ENCODE peak calls at places on chromosome 15, in four cellular contexts. E, C, A and U are unnamed samples.

GRCh38 chr15:80611543-80612080 is 83.5 kb upstream of the ABHD17C start:
- DNase-seq in C (peak), A (no peak), E (no peak), U (peak)

GRCh38 chr15:61712124-61712759 is 348.0 kb downstream of the VPS13C start:
- DNase-seq in E (no peak), A (no peak), C (no peak), U (no peak)

GRCh38 chr15:43105077-43105769 is 615 bp downstream of the UBR1 start:
- DNase-seq in E (no peak), A (peak), C (no peak), U (no peak)

GRCh38 chr15:70447927-70448698 is 315.2 kb downstream of the UACA start:
- DNase-seq in E (no peak), A (no peak), C (no peak), U (no peak)

GRCh38 chr15:86834115-86834863 is 754.6 kb downstream of the AGBL1 start:
- DNase-seq in A (no peak), E (no peak), C (no peak), U (no peak)

GRCh38 chr15:30992073-30992363 is 590 bp upstream of the MTMR10 start:
- DNase-seq in C (no peak), A (no peak), E (no peak), U (no peak)

GRCh38 chr15:81413851-81414250 is 39.8 kb upstream of the TMC3 start:
- DNase-seq in A (no peak), C (no peak), E (no peak), U (no peak)

GRCh38 chr15:94793641-94794040 is 562.3 kb downstream of the MCTP2 start:
- DNase-seq in A (no peak), E (no peak), C (no peak), U (no peak)

GRCh38 chr15:27365441-27365840 is 394.5 kb downstream of the GABRG3 start:
- DNase-seq in C (no peak), A (no peak), E (no peak), U (no peak)

GRCh38 chr15:98840010-98840409 is 167.6 kb downstream of the PGPEP1L start:
- DNase-seq in E (no peak), C (no peak), A (no peak), U (no peak)

GRCh38 chr15:65578904-65579728 is 31.8 kb downstream of the INTS14 start:
- DNase-seq in C (no peak), A (no peak), E (no peak), U (no peak)

GRCh38 chr15:77538011-77538410 is 94.7 kb downstream of the LINGO1 start:
- DNase-seq in C (no peak), A (peak), E (no peak), U (no peak)

GRCh38 chr15:69080203-69080957 is 65.9 kb downstream of the NOX5 start:
- DNase-seq in A (no peak), E (no peak), C (no peak), U (no peak)

DNA sequence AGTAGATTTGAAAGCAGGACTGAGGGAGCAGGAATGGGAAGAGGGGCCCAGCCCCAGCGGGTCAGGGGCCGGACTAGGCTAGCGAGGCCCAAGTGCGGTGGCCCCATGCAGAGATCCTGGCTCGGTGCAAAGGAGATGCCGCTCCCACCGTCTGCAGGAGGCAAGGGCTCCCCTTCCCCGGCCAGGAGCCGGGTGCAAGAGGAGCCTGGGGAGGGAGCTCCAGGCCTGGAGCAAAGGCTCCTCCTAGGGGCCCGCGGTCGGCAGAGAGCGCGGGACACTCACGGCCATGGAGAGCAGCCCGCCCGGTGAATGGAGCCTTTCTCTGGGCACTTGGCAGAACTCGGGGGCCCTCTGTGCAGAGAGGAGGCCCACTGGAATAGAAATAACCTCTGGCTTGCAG is 43.2 kb upstream of the USP3 start:
- DNase-seq in E (no peak), C (no peak), A (no peak), U (no peak)
- TF ChIP-seq CTCF in E (no peak), C (no peak), A (no peak), U (no peak)

GRCh38 chr15:39291690-39292089 is 289.2 kb upstream of the THBS1 start:
- DNase-seq in E (no peak), A (no peak), C (no peak), U (no peak)

GRCh38 chr15:39285663-39286062 is 295.2 kb upstream of the THBS1 start:
- DNase-seq in E (no peak), C (no peak), A (no peak), U (no peak)

GRCh38 chr15:39286706-39287105 is 294.2 kb upstream of the THBS1 start:
- DNase-seq in A (no peak), E (no peak), C (no peak), U (no peak)

GRCh38 chr15:39287322-39288195 is 293.3 kb upstream of the THBS1 start:
- DNase-seq in E (no peak), C (no peak), A (no peak), U (no peak)

DNA sequence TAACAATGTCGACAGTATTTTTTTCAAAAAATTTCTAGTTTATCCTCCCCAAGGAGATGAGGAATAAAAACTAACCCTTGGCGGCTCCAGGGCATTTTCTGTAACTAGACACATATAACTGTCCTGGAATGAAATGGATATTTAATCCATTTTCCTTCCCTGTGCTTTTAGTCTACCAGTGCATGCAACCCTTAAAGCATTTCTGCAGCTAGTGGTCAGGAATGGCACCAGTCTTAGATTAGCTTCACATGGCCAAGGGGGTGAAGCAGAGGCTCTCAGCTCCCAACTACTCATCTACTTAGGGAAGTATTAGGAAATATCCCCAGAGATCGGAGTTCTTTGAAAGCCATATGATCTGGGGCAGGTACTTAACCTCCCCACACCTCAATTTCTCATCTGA is 289.8 kb upstream of the THBS1 start:
- DNase-seq in C (no peak), A (no peak), E (no peak), U (no peak)
- TF ChIP-seq CTCF in C (no peak), A (no peak), E (no peak), U (no peak)

DNA sequence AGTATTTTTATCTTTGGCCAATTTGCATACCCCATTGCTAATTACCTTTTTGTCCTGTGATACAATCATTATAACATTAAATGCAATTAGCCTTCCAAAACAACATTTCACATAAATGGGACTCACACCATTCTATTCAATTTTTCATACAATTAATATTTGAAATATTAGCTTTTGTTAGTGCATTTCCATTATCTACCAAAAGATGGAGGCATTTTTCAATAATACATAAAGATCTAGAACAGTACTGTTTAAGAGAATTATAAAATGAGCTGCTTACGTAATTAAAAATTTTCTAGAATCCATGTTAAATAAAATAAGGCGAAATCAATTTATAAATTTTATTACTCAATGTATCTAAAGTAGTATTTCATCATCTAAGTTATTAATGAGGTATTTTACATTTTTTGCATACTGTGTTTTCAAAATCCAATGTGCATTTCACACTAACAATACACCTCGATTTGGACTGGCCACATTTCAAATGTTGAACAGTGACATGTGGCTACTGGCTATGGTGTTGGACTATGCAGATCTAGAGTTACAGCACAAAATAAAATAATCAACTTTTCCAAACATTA is 74.3 kb downstream of the TJP1 start:
- DNase-seq in A (peak), C (no peak), E (no peak), U (no peak)
- TF ChIP-seq CTCF in A (peak), C (peak), E (no peak), U (peak)

DNA sequence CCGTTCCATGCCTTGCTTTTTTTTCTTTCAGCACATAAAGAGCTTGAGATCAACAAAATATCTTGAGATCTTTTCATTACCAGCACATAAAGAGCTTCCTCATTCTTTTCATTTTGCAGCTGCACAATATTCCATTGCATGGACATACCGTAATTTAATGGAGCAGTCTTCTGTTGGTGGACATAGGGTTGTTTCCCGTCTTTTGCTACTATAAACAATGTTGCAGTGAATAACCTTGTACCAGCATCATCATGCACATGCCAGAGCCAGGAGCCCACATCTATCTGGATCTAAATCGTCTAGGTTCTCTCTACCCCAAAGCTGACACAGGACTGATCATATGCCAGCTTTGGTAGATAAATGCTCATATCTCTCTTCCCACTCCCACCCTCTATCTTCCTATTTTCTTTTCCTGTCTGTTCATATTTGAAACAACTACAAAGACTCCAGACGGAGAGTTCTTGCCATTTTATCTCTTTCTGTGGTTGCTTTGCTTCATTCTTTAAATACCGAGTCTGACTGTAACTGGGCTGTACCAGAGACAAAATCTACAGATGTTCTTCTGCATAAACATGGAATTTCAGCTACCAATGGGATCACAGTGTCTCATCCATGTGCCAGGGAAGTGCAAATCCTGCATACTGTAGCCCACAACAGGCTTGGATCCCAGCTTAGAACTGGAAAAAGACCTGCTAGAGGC is 47.1 kb upstream of the AKAP13 start:
- DNase-seq in C (no peak), A (no peak), E (no peak), U (peak)
- TF ChIP-seq CTCF in C (no peak), A (no peak), E (no peak), U (no peak)

GRCh38 chr15:74892313-74892712 is 2.5 kb downstream of the MPI start:
- DNase-seq in E (no peak), A (no peak), C (no peak), U (no peak)
- TF ChIP-seq CTCF in E (no peak), A (no peak), C (no peak), U (no peak)

DNA sequence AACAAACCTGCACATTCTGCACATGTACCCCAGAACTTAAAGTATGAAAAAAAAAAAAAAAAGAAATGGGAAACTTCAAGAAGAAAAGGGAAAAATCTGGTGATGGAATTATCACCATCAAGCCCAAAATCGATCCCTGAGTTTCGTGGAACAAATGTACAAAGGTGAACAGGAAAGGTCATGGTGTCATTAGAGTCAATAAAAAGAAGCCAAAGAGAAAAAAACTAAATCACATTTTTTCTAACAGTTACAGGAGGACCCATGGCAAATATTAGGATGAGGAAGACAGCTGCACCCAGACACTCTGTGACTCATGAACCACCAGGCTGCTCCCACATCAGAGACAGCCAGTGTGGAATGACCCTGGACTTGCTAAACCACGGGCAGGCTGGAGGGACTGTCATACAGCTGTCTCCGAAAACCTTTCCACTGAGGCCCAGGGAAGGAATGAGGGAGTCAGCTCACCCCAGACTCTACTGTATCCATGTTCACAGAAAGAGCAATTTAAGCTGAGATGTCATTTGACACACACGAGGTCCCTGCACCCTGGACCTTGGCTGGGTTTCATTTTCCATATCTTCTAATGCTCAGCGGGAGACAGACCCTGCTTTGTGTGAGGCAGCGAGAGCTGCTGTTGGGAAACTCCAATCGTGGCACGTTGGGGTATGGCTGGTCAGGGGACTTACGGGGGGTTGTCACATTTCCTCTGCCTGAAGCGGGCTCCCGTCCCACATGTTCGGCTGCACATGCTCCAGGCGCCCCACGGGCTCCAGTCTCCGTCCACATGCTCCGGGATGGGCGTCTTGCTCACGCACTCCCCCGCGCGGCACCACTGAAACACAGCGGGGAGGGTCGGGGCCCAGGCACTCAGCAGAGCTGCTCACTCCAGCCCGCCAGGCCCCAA is 210.2 kb downstream of the ADAMTS17 start:
- DNase-seq in E (no peak), A (no peak), C (no peak), U (no peak)
- TF ChIP-seq CTCF in E (no peak), A (no peak), C (peak), U (no peak)

GRCh38 chr15:55993111-55993803 is at the start of gene NEDD4:
- DNase-seq in C (peak), A (peak), E (peak), U (peak)
- TF ChIP-seq CTCF in C (peak), A (peak), E (no peak), U (peak)

DNA sequence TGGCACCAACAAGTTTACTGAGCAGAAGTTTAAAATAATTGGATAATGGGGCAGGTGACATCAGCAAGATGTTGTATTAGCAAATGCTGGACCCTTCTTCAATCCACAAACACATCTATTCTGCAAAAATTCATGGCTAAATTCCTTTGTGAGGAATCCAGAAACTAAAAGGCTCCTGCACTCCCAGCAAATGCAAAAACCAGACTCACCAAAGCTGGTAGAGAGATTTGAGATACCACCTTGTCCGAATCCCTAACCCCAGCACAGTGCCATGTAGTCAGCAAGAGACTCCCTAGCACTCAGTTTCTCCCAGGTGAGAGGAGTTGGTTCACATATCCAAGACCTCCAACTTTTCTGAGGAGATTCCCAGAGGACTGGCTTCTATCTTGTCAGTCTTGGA is 21.7 kb downstream of the GREM1 start:
- DNase-seq in E (no peak), A (no peak), C (no peak), U (no peak)
- TF ChIP-seq CTCF in E (no peak), A (no peak), C (no peak), U (no peak)

GRCh38 chr15:92954578-92954977 is 54.5 kb downstream of the CHD2 start:
- DNase-seq in C (no peak), A (peak), E (no peak), U (no peak)
- TF ChIP-seq CTCF in C (peak), A (peak), E (no peak), U (peak)

DNA sequence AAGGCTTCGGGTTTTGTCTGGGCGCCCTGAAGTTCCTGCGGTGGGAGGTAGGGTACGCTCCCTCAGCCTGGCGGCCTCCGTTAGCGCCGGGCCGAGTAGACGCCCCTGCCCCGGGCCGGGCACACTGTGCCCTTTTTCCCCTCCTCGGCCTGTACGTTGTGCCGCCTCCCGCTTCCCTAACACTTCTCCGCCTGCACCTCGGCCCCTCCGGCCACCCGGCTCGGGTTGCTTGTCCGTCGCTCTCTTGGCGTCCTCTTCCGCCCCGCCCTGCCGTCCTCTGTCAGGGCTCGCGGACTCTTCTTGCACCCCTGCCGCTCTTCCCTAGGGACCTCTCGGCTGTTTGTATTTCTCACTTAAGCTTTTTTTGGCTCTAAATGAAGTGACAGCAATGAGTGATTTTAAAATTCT is 384 bp downstream of the KNL1 start:
- DNase-seq in C (no peak), E (no peak), A (peak), U (peak)
- TF ChIP-seq CTCF in C (peak), E (no peak), A (peak), U (peak)